ENCODE peak calls at places on chromosomes 16 and 17, in five cellular contexts. L, P, X, E and V are unnamed samples.

GRCh38 chr17:59848385-59848668 is 44.4 kb downstream of the TUBD1 start:
- DNase-seq in L (no peak), P (no peak), X (no peak), E (no peak), V (no peak)

GRCh38 chr17:410674-411401 is 58.2 kb upstream of the RPH3AL start:
- DNase-seq in L (peak), P (peak), X (no peak), E (peak), V (no peak)

GRCh38 chr16:57693539-57693938 is 1.1 kb upstream of the DRC7 start:
- DNase-seq in L (no peak), P (no peak), X (no peak), E (no peak), V (no peak)

GRCh38 chr17:65366102-65366844 is 195.2 kb downstream of the AXIN2 start:
- DNase-seq in L (no peak), P (no peak), X (no peak), E (no peak), V (no peak)

GRCh38 chr17:55005520-55005919 is 37.0 kb downstream of the STXBP4 start:
- DNase-seq in L (no peak), P (peak), X (no peak), E (peak), V (no peak)

GRCh38 chr16:49635591-49636581 is 220.0 kb downstream of the ZNF423 start:
- DNase-seq in L (no peak), P (no peak), X (no peak), E (no peak), V (no peak)

GRCh38 chr16:10967981-10968380 is 23.6 kb downstream of the CLEC16A start:
- DNase-seq in L (no peak), P (no peak), X (no peak), E (no peak), V (no peak)

GRCh38 chr17:75099881-75100595 is 9.7 kb upstream of the ARMC7 start:
- DNase-seq in L (no peak), P (no peak), X (no peak), E (no peak), V (no peak)

GRCh38 chr17:68344701-68345136 is 53.4 kb downstream of the ARSG start:
- DNase-seq in L (no peak), P (no peak), X (no peak), E (no peak), V (no peak)

GRCh38 chr17:82703935-82704865 is 5.7 kb upstream of the RAB40B start:
- DNase-seq in L (no peak), P (no peak), X (no peak), E (no peak), V (no peak)

GRCh38 chr17:79831367-79832210 is 7.7 kb downstream of the CBX4 start:
- DNase-seq in L (no peak), P (peak), X (no peak), E (peak), V (no peak)

GRCh38 chr17:9291912-9292562 is 270.7 kb downstream of the NTN1 start:
- DNase-seq in L (peak), P (peak), X (peak), E (peak), V (no peak)
- TF ChIP-seq CTCF in L (peak), P (peak), X (peak), E (peak), V (peak)

GRCh38 chr17:39670746-39671145 is 2.5 kb downstream of the PNMT start:
- DNase-seq in L (no peak), P (no peak), X (no peak), E (no peak), V (no peak)

GRCh38 chr17:39672522-39673334 is 4.5 kb downstream of the PNMT start:
- DNase-seq in L (no peak), P (no peak), X (no peak), E (no peak), V (no peak)

GRCh38 chr17:39673335-39674081 is 5.3 kb downstream of the PNMT start:
- DNase-seq in L (no peak), P (no peak), X (no peak), E (no peak), V (no peak)

GRCh38 chr17:39669897-39670735 is 1.9 kb downstream of the PNMT start:
- DNase-seq in L (no peak), P (no peak), X (no peak), E (no peak), V (no peak)

DNA sequence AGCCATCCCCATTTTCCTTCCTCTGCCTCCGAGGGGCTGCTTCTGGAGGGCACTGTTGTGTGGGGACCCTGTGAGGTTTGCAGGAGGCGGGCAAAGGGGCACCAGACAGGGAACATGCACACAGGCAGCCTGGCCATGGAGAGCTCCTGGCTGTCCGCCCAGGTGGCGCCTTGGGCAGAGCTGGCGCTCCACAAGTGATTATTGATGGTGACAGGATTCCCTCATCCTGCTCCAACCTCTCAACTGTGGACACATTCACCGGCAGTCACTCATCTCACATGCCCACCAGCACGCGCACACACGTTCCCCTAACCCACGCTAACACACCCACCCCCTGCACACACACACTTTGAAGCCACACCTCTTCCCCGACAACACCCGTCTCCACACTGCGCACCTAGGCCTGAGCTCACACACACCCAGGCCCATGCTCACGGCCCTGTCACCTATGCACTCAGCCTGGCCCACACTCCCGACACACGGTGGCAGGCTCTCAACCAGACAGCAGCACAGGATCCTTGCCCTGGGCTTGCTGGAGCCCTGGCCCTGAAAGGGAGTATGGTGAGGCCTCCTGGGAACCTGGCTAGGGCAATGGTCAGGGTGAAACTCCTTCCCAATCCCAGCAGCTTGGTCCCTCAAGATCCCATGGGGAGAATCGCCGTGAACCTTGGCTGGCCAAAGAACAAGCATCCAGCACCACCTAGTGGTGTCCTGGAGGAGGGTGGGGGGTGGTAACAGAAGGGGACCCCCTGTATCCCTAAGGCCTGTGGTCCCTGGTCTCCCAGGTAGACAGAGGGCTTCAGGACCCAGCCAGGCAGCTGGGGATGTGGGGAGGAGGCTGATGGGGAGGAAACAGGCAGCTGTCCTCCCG is 3.6 kb downstream of the PNMT start:
- DNase-seq in L (no peak), P (peak), X (no peak), E (peak), V (peak)
- TF ChIP-seq CTCF in L (peak), P (peak), X (peak), E (peak), V (peak)

GRCh38 chr16:35198223-35199199 is 1739.1 kb downstream of the TP53TG3F start:
- DNase-seq in L (no peak), P (no peak), X (no peak), E (no peak), V (no peak)
- TF ChIP-seq CTCF in L (no peak), P (no peak), X (no peak), E (no peak), V (no peak)

DNA sequence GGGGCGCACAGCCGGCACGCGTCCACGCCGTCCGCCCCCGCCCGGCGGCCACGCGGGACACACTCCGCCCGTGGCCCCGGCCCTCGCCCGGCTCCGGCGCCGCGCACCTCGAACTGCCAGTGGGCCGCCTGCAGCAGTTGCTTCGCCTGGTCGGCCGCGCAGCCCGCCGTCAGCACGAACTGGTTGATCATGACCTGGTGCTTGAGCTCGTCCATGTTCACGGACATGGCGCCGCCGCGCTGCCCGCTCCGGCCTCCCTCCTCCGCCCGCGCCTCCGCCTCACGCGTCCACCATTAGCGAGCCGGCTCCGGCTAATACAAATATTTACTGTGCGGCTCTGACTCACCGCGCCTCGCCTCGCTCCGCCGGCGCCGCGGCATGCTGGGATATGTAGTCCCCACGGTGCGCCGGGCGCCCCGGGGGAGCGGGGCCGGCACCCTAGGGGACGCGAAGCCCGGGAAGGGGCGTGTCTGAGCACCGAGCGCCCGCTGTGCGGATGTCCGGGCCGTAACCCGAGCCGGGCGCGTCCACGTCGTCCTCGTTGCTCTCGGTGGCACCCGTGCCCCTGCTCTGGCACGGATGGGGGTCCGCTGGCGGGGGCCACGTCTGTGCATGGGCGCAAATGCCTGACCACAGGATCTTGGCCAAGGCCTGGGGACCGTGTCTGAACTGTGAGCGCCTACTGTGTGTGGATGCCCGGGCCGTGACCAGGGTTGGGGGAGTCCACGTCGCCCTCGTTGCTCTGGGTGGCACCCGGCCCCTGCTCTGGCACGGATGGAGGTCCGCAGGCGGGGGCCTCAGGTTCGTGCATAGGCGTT is at the start of gene UBALD1:
- DNase-seq in L (peak), P (peak), X (peak), E (peak), V (peak)
- TF ChIP-seq CTCF in L (no peak), P (no peak), X (no peak), E (no peak), V (no peak)